ENCODE peak calls at places on chromosome 4, in nine cellular contexts. P, D, B, M, A, V, W, G and F are unnamed samples.
A peak's percentile ranks its signal among the peaks of the same experiment; 100 is the strongest.

GRCh38 chr4:36054750-36055467 is 189.4 kb downstream of the ARAP2 start:
- DNase-seq in V (no peak), A (no peak), M (no peak), W (no peak), D (no peak), G (no peak), P (no peak), B (no peak), F (no peak)

GRCh38 chr4:65658117-65658516 is 12.2 kb downstream of the EPHA5 start:
- DNase-seq in B (no peak), A (no peak), P (no peak), V (no peak), D (no peak), G (no peak), M (no peak), W (no peak), F (no peak)

GRCh38 chr4:78369691-78370090 is 181.9 kb upstream of the ANXA3 start:
- DNase-seq in P (no peak), B (no peak), D (no peak), A (peak; percentile 38), W (no peak), G (no peak), M (no peak), V (no peak), F (no peak)

GRCh38 chr4:82099863-82100579 is 273.8 kb downstream of the HNRNPD start:
- DNase-seq in G (no peak), A (peak; percentile 10), M (no peak), V (no peak), P (no peak), B (no peak), W (no peak), D (no peak), F (no peak)

GRCh38 chr4:25915359-25915716 is 1.3 kb downstream of the SMIM20 start:
- DNase-seq in G (no peak), M (no peak), B (no peak), D (no peak), P (no peak), A (peak; percentile 86), W (no peak), V (no peak), F (no peak)

GRCh38 chr4:33193109-33193508 is 2472.9 kb downstream of the PCDH7 start:
- DNase-seq in V (no peak), D (no peak), M (no peak), W (no peak), A (no peak), P (no peak), G (no peak), B (no peak), F (no peak)

GRCh38 chr4:139942284-139942683 is 211.7 kb downstream of the MAML3 start:
- DNase-seq in V (no peak), M (no peak), D (peak; percentile 43), P (no peak), W (no peak), B (no peak), G (no peak), A (no peak), F (no peak)

GRCh38 chr4:4491396-4491893 is 50.4 kb downstream of the STX18 start:
- DNase-seq in P (no peak), M (no peak), B (no peak), V (no peak), W (no peak), D (no peak), G (no peak), A (no peak), F (no peak)

GRCh38 chr4:25879991-25880641 is 17.3 kb upstream of the SEL1L3 start:
- DNase-seq in B (peak; percentile 62), A (peak; percentile 68), G (no peak), V (no peak), D (no peak), W (no peak), M (no peak), P (no peak), F (no peak)

GRCh38 chr4:13851541-13851940 is 224.0 kb upstream of the BOD1L1 start:
- DNase-seq in M (no peak), D (no peak), V (no peak), A (no peak), G (no peak), W (no peak), P (no peak), B (no peak), F (no peak)

GRCh38 chr4:55634417-55635128 is 1.5 kb downstream of the NMU start:
- DNase-seq in G (no peak), A (no peak), V (no peak), W (no peak), P (no peak), M (no peak), D (no peak), B (no peak), F (no peak)

GRCh38 chr4:153486281-153487151 is 20.4 kb downstream of the TMEM131L start:
- DNase-seq in B (no peak), G (no peak), A (peak; percentile 74), M (peak; percentile 76), W (no peak), D (no peak), P (peak; percentile 63), V (no peak), F (no peak)

GRCh38 chr4:3656441-3657376 is 109.5 kb upstream of the ADRA2C start:
- DNase-seq in A (no peak), G (no peak), M (no peak), P (no peak), V (no peak), B (no peak), D (no peak), W (no peak), F (no peak)

GRCh38 chr4:4472344-4472958 is 69.4 kb downstream of the STX18 start:
- DNase-seq in M (no peak), G (no peak), V (no peak), D (no peak), A (peak; percentile 36), P (no peak), W (no peak), B (no peak), F (no peak)

GRCh38 chr4:20418865-20419451 is 167.3 kb downstream of the SLIT2 start:
- DNase-seq in V (peak; percentile 45), W (no peak), D (peak; percentile 31), B (peak; percentile 35), P (peak; percentile 57), G (no peak), A (peak; percentile 82), M (no peak), F (no peak)

GRCh38 chr4:78654809-78655208 is 103.2 kb downstream of the ANXA3 start:
- DNase-seq in W (no peak), B (no peak), P (peak; percentile 45), M (no peak), D (no peak), A (peak; percentile 83), V (no peak), G (no peak), F (no peak)

GRCh38 chr4:803884-804283 is 22.0 kb downstream of the CPLX1 start:
- DNase-seq in P (no peak), A (no peak), M (no peak), G (no peak), B (no peak), D (no peak), V (no peak), W (no peak), F (no peak)

GRCh38 chr4:128241425-128241913 is 46.1 kb downstream of the PGRMC2 start:
- DNase-seq in V (no peak), M (no peak), P (peak; percentile 97), B (no peak), D (no peak), G (no peak), A (peak; percentile 98), W (no peak), F (no peak)

DNA sequence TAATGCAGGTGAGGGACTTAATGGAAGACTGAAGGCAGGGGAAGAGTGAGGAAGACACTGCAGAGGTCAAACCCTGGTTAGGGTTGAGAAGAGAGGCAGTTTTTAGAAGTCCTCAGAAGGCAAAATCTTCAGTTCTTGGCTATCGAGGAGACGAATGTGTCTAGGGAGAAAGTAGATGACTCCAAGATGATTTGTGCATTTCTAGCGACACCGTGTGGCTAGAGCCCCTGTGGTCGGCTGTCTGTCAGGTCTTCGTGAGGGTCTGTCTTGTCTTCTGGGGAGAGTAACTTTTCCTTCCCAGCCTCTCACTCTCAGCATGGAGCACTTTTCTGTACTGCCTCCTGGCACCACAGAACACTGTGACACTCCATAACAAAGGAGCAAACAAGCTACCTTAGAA is 458.1 kb downstream of the STIM2 start:
- DNase-seq in P (peak; percentile 27), M (no peak), W (peak; percentile 46), D (peak; percentile 45), A (peak; percentile 61), B (peak; percentile 7), V (no peak), G (no peak), F (peak; percentile 71)
- TF ChIP-seq CTCF in P (peak; percentile 82), M (no peak), W (no peak), D (no peak), A (peak; percentile 68), B (peak; percentile 19), V (peak; percentile 66), G (peak; percentile 58), F (peak; percentile 42)

GRCh38 chr4:8410641-8411271 is 29.8 kb downstream of the ACOX3 start:
- DNase-seq in G (peak; percentile 19), M (peak; percentile 77), A (peak; percentile 47), P (no peak), W (peak; percentile 80), D (peak; percentile 80), B (no peak), V (no peak), F (no peak)
- TF ChIP-seq CTCF in G (peak; percentile 33), M (no peak), A (peak; percentile 40), P (peak; percentile 35), W (peak; percentile 35), D (peak; percentile 43), B (no peak), V (no peak), F (peak; percentile 18)

DNA sequence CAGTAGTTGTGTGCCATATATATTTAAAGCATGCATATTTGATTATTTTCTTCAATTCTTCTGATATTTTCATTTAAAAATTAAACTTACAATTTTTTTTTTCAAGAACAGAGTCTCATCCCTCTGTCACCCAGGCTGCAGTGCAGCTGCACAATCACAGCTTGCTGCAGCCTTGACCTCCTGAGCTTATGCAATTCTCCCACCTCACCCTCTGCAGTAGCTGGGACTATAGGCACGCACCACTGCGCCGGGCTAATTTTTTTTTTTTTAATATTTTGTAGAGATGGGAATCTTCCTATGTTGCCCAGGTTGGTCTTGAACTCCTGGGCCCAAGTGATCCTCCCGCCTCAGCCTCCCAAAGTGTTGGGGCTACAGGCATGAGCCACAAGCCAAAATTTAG is 5.8 kb upstream of the DCLK2 start:
- DNase-seq in P (no peak), W (no peak), B (no peak), A (no peak), M (no peak), V (no peak), G (no peak), D (no peak), F (no peak)
- TF ChIP-seq CTCF in P (no peak), W (no peak), B (no peak), A (no peak), M (no peak), V (no peak), G (no peak), D (no peak), F (no peak)

GRCh38 chr4:104469794-104470193 is 24.9 kb downstream of the CXXC4 start:
- DNase-seq in W (no peak), B (no peak), V (no peak), P (no peak), A (no peak), D (no peak), M (no peak), G (no peak), F (no peak)
- TF ChIP-seq CTCF in W (no peak), B (no peak), V (no peak), P (no peak), A (no peak), D (no peak), M (no peak), G (no peak), F (no peak)